ENCODE peak calls at places on chromosomes 7 and 10, in nine cellular contexts. I is heart left ventricle; M is psoas muscle; G is kidney; U is uterus; C is SJCRH30; Y is CD8-positive, alpha-beta T cell; P is ovary; F is small intestine. O is an unnamed sample.
A peak's percentile ranks its signal among the peaks of the same experiment; 100 is the strongest.

GRCh38 chr7:80659120-80660055 is 20.9 kb downstream of the CD36 start:
- DNase-seq in I (no peak), M (no peak), G (no peak), U (no peak), C (peak; percentile 68), Y (no peak), P (no peak), F (peak; percentile 43), O (no peak)

GRCh38 chr7:28668085-28668484 is 255.8 kb downstream of the CREB5 start:
- DNase-seq in I (no peak), M (no peak), G (no peak), U (no peak), C (no peak), Y (no peak), P (no peak), F (no peak), O (no peak)

GRCh38 chr10:49177391-49178355 is 10.5 kb downstream of the TMEM273 start:
- DNase-seq in I (peak; percentile 79), M (peak; percentile 54), G (no peak), U (peak; percentile 38), C (peak; percentile 23), Y (no peak), P (no peak), F (no peak), O (no peak)

GRCh38 chr10:26914898-26915297 is 54.1 kb upstream of the ABI1 start:
- DNase-seq in I (no peak), M (no peak), G (no peak), U (no peak), C (no peak), Y (no peak), P (no peak), F (no peak), O (no peak)

GRCh38 chr10:84204122-84204521 is 9.8 kb downstream of the CDHR1 start:
- DNase-seq in I (no peak), M (no peak), G (no peak), U (no peak), C (no peak), Y (no peak), P (no peak), F (no peak), O (no peak)

GRCh38 chr10:29600067-29600466 is 34.7 kb downstream of the SVIL start:
- DNase-seq in I (no peak), M (no peak), G (no peak), U (no peak), C (no peak), Y (no peak), P (peak; percentile 14), F (no peak), O (no peak)

GRCh38 chr7:32347244-32347828 is 142.8 kb downstream of the LSM5 start:
- DNase-seq in I (no peak), M (no peak), G (no peak), U (no peak), C (peak; percentile 44), Y (no peak), P (no peak), F (peak; percentile 17), O (no peak)

GRCh38 chr7:92731327-92732063 is 104.9 kb downstream of the CDK6 start:
- DNase-seq in I (no peak), M (no peak), G (no peak), U (no peak), C (no peak), Y (no peak), P (no peak), F (no peak), O (no peak)

GRCh38 chr7:143885951-143886350 is 16.0 kb downstream of the TCAF1 start:
- DNase-seq in I (no peak), M (no peak), G (no peak), U (no peak), C (no peak), Y (no peak), P (no peak), F (no peak), O (no peak)

GRCh38 chr7:108294595-108294994 is 161.6 kb downstream of the NRCAM start:
- DNase-seq in I (no peak), M (no peak), G (no peak), U (no peak), C (peak; percentile 14), Y (no peak), P (no peak), F (no peak), O (no peak)

GRCh38 chr7:32515890-32516550 is 20.7 kb downstream of the AVL9 start:
- DNase-seq in I (no peak), M (no peak), G (no peak), U (no peak), C (no peak), Y (no peak), P (no peak), F (peak; percentile 64), O (no peak)

GRCh38 chr7:149007615-149008014 is 20.7 kb downstream of the PDIA4 start:
- DNase-seq in I (no peak), M (no peak), G (no peak), U (no peak), C (no peak), Y (no peak), P (no peak), F (no peak), O (peak; percentile 21)

GRCh38 chr10:88039496-88040200 is 176.2 kb downstream of the PTEN start:
- DNase-seq in I (no peak), M (no peak), G (no peak), U (no peak), C (no peak), Y (no peak), P (no peak), F (no peak), O (no peak)

GRCh38 chr7:40015790-40016296 is 65.8 kb downstream of the CDK13 start:
- DNase-seq in I (no peak), M (no peak), G (no peak), U (peak; percentile 24), C (peak; percentile 7), Y (no peak), P (peak; percentile 32), F (peak; percentile 33), O (no peak)

GRCh38 chr10:127266431-127266830 is 70.0 kb upstream of the INSYN2A start:
- DNase-seq in I (no peak), M (no peak), G (no peak), U (no peak), C (no peak), Y (no peak), P (no peak), F (no peak), O (no peak)

GRCh38 chr10:108653466-108653865 is 1269.8 kb downstream of the XPNPEP1 start:
- DNase-seq in I (no peak), M (no peak), G (no peak), U (no peak), C (no peak), Y (no peak), P (no peak), F (no peak), O (no peak)

GRCh38 chr7:113698556-113699220 is 220.1 kb downstream of the PPP1R3A start:
- DNase-seq in I (no peak), M (no peak), G (no peak), U (no peak), C (peak; percentile 73), Y (no peak), P (no peak), F (peak; percentile 24), O (no peak)

GRCh38 chr7:80781146-80781545 is 137.7 kb downstream of the SEMA3C start:
- DNase-seq in I (no peak), M (no peak), G (no peak), U (no peak), C (no peak), Y (no peak), P (no peak), F (no peak), O (no peak)

GRCh38 chr7:102898532-102898859 is 14.3 kb upstream of the LRRC17 start:
- DNase-seq in I (no peak), M (no peak), G (no peak), U (no peak), C (no peak), Y (no peak), P (no peak), F (no peak), O (no peak)

GRCh38 chr10:6427357-6427959 is 152.6 kb downstream of the PRKCQ start:
- DNase-seq in I (no peak), M (no peak), G (no peak), U (no peak), C (peak; percentile 3), Y (no peak), P (no peak), F (no peak), O (no peak)

GRCh38 chr10:6426317-6426716 is 153.8 kb downstream of the PRKCQ start:
- DNase-seq in I (no peak), M (no peak), G (no peak), U (no peak), C (no peak), Y (no peak), P (no peak), F (no peak), O (no peak)

GRCh38 chr10:6431186-6431585 is 148.9 kb downstream of the PRKCQ start:
- DNase-seq in I (no peak), M (no peak), G (no peak), U (no peak), C (no peak), Y (no peak), P (no peak), F (no peak), O (no peak)

GRCh38 chr10:6430581-6430980 is 149.5 kb downstream of the PRKCQ start:
- DNase-seq in I (no peak), M (no peak), G (no peak), U (no peak), C (no peak), Y (no peak), P (no peak), F (no peak), O (no peak)

GRCh38 chr10:6431861-6432260 is 148.2 kb downstream of the PRKCQ start:
- DNase-seq in I (no peak), M (no peak), G (no peak), U (no peak), C (no peak), Y (no peak), P (no peak), F (no peak), O (no peak)
- H3K4me3 ChIP-seq in I (no peak overlapping the region), M (no peak overlapping the region), G (no peak overlapping the region), U (no peak overlapping the region), C (no peak overlapping the region), Y (no peak overlapping the region), P (no peak overlapping the region), F (no peak overlapping the region), O (no peak overlapping the region)

GRCh38 chr10:113930482-113931057 is 76.1 kb downstream of the NHLRC2 start:
- DNase-seq in I (no peak), M (no peak), G (no peak), U (no peak), C (no peak), Y (no peak), P (no peak), F (no peak), O (no peak)
- H3K27ac ChIP-seq in I (no peak overlapping the region), M (no peak overlapping the region), G (no peak overlapping the region), U (no peak overlapping the region), C (no peak overlapping the region), Y (no peak overlapping the region), P (no peak overlapping the region), F (no peak overlapping the region), O (no peak overlapping the region)

GRCh38 chr10:72011976-72012512 is 47.8 kb downstream of the CHST3 start:
- DNase-seq in I (no peak), M (no peak), G (no peak), U (no peak), C (no peak), Y (no peak), P (no peak), F (no peak), O (no peak)
- H3K36me3 ChIP-seq in I (peaks cover 7% of the 10 kb centered on the region), M (peaks cover 17% of the 10 kb centered on the region), G (no peaks in the 10 kb centered on the region), U (no peaks in the 10 kb centered on the region), C (peaks cover 5% of the 10 kb centered on the region), Y (no peaks in the 10 kb centered on the region), P (no peaks in the 10 kb centered on the region), F (no peaks in the 10 kb centered on the region), O (no peaks in the 10 kb centered on the region)

GRCh38 chr7:128207609-128208008 is 33.5 kb upstream of the LEP start:
- DNase-seq in I (no peak), M (no peak), G (no peak), U (no peak), C (no peak), Y (peak; percentile 15), P (no peak), F (no peak), O (no peak)
- H3K4me3 ChIP-seq in I (no peak overlapping the region), M (no peak overlapping the region), G (no peak overlapping the region), U (no peak overlapping the region), C (no peak overlapping the region), Y (no peak overlapping the region), P (no peak overlapping the region), F (no peak overlapping the region), O (no peak overlapping the region)

O was measured in Peyer's patch.